ENCODE peak calls at places on chromosomes 11 and 22, in four cellular contexts. X is CD8-positive, alpha-beta T cell; L is HCT116; O is lower lobe of right lung. P is an unnamed sample.

GRCh38 chr22:28983788-28984441 is 77.7 kb downstream of the C22orf31 start:
- DNase-seq in X (no peak), L (no peak), O (no peak), P (no peak)

GRCh38 chr22:19495562-19496323 is 16.0 kb downstream of the CDC45 start:
- DNase-seq in O (no peak), L (no peak), X (no peak), P (no peak)

GRCh38 chr22:27918351-27919221 is 470 bp downstream of the PITPNB start:
- DNase-seq in O (peak; percentile 57), X (peak; percentile 41), L (no peak), P (peak; percentile 84)

GRCh38 chr11:77966338-77966737 is 28.1 kb downstream of the INTS4 start:
- DNase-seq in O (no peak), L (no peak), X (no peak), P (no peak)

GRCh38 chr11:1776331-1776851 is 12.7 kb upstream of the CTSD start:
- DNase-seq in X (no peak), L (no peak), O (no peak), P (no peak)

GRCh38 chr11:13334068-13334785 is 56.6 kb downstream of the BMAL1 start:
- DNase-seq in X (no peak), L (no peak), O (no peak), P (no peak)

GRCh38 chr22:18056802-18057474 is 20.9 kb upstream of the PEX26 start:
- DNase-seq in X (no peak), O (no peak), L (no peak), P (no peak)

GRCh38 chr11:84234011-84234410 is 947.8 kb upstream of the CCDC90B start:
- DNase-seq in X (no peak), O (no peak), L (no peak), P (no peak)

GRCh38 chr11:128472128-128473110 is 114.9 kb downstream of the ETS1 start:
- DNase-seq in X (peak; percentile 46), O (no peak), L (no peak), P (no peak)

GRCh38 chr22:24216541-24217209 is 28.2 kb downstream of the GGT5 start:
- DNase-seq in X (no peak), O (no peak), L (no peak), P (no peak)

GRCh38 chr22:31148953-31149627 is 8.8 kb upstream of the PLA2G3 start:
- DNase-seq in X (peak; percentile 18), O (peak; percentile 71), L (peak; percentile 66), P (peak; percentile 86)

GRCh38 chr22:36465232-36466021 is 16.0 kb downstream of the TXN2 start:
- DNase-seq in X (no peak), L (peak; percentile 86), O (peak; percentile 84), P (peak; percentile 94)

GRCh38 chr22:44983878-44984482 is 25.8 kb downstream of the PHF21B start:
- DNase-seq in L (no peak), X (no peak), O (no peak), P (no peak)

GRCh38 chr22:43714104-43714503 is 98.0 kb downstream of the EFCAB6 start:
- DNase-seq in X (no peak), L (no peak), O (no peak), P (no peak)

GRCh38 chr22:19742160-19743066 is 18.2 kb upstream of the TBX1 start:
- DNase-seq in O (no peak), X (no peak), L (no peak), P (no peak)

GRCh38 chr22:47376901-47377520 is 614.6 kb downstream of the TBC1D22A start:
- DNase-seq in O (peak; percentile 27), L (no peak), X (no peak), P (peak; percentile 31)

GRCh38 chr11:1753426-1754305 is 3.3 kb upstream of the IFITM10 start:
- DNase-seq in X (no peak), O (peak; percentile 45), L (no peak), P (peak; percentile 76)

GRCh38 chr11:78262710-78263109 is 74.0 kb downstream of the USP35 start:
- DNase-seq in O (no peak), X (no peak), L (no peak), P (no peak)

GRCh38 chr11:18775492-18776292 is 15.9 kb downstream of the PTPN5 start:
- DNase-seq in X (peak; percentile 42), O (peak; percentile 72), L (peak; percentile 64), P (peak; percentile 62)

GRCh38 chr11:68497761-68498160 is 37.2 kb downstream of the PPP6R3 start:
- DNase-seq in X (no peak), L (no peak), O (no peak), P (no peak)

GRCh38 chr11:130068546-130068985 is 1.1 kb upstream of the APLP2 start:
- DNase-seq in O (no peak), X (no peak), L (no peak), P (no peak)

GRCh38 chr22:19120829-19121630 is 1.2 kb downstream of the DGCR2 start:
- DNase-seq in L (peak; percentile 27), X (no peak), O (peak; percentile 76), P (no peak)

GRCh38 chr11:65421204-65422103 is 1.1 kb upstream of the NEAT1 start:
- DNase-seq in O (peak; percentile 95), X (peak; percentile 86), L (peak; percentile 87), P (peak; percentile 96)

GRCh38 chr22:35150163-35151107 is 84.5 kb downstream of the ISX start:
- DNase-seq in X (peak; percentile 54), O (peak; percentile 56), L (peak; percentile 24), P (peak; percentile 59)

GRCh38 chr11:119622454-119623143 is 106.4 kb downstream of the NECTIN1 start:
- DNase-seq in L (no peak), O (no peak), X (no peak), P (no peak)

GRCh38 chr11:126012852-126013251 is 49.8 kb downstream of the CDON start:
- DNase-seq in L (no peak), O (no peak), X (no peak), P (no peak)

GRCh38 chr11:94010136-94010535 is 11.0 kb upstream of the HEPHL1 start:
- DNase-seq in L (no peak), O (no peak), X (no peak), P (no peak)

GRCh38 chr11:94007426-94007825 is 13.7 kb upstream of the HEPHL1 start:
- DNase-seq in X (no peak), O (no peak), L (no peak), P (no peak)

GRCh38 chr11:94002226-94002625 is 18.9 kb upstream of the HEPHL1 start:
- DNase-seq in O (no peak), X (no peak), L (no peak), P (no peak)

GRCh38 chr11:94011478-94011877 is 9.7 kb upstream of the HEPHL1 start:
- DNase-seq in L (no peak), O (no peak), X (no peak), P (no peak)

GRCh38 chr11:94007906-94008305 is 13.2 kb upstream of the HEPHL1 start:
- DNase-seq in L (no peak), X (no peak), O (no peak), P (no peak)
- H3K27me3 ChIP-seq in L (no peaks in the 10 kb centered on the region), X (no peaks in the 10 kb centered on the region), O (no peaks in the 10 kb centered on the region), P (no peaks in the 10 kb centered on the region)

GRCh38 chr11:67165595-67165994 is 46.5 kb downstream of the KDM2A start:
- DNase-seq in O (no peak), L (no peak), X (no peak), P (no peak)
- H3K4me3 ChIP-seq in O (no peak overlapping the region), L (no peak overlapping the region), X (no peak overlapping the region), P (no peak overlapping the region)

GRCh38 chr11:134536677-134537076 is 124.6 kb upstream of the B3GAT1 start:
- DNase-seq in X (no peak), O (no peak), L (no peak), P (no peak)
- H3K9me3 ChIP-seq in X (no peaks in the 10 kb centered on the region), O (no peaks in the 10 kb centered on the region), L (no peaks in the 10 kb centered on the region), P (no peaks in the 10 kb centered on the region)

DNA sequence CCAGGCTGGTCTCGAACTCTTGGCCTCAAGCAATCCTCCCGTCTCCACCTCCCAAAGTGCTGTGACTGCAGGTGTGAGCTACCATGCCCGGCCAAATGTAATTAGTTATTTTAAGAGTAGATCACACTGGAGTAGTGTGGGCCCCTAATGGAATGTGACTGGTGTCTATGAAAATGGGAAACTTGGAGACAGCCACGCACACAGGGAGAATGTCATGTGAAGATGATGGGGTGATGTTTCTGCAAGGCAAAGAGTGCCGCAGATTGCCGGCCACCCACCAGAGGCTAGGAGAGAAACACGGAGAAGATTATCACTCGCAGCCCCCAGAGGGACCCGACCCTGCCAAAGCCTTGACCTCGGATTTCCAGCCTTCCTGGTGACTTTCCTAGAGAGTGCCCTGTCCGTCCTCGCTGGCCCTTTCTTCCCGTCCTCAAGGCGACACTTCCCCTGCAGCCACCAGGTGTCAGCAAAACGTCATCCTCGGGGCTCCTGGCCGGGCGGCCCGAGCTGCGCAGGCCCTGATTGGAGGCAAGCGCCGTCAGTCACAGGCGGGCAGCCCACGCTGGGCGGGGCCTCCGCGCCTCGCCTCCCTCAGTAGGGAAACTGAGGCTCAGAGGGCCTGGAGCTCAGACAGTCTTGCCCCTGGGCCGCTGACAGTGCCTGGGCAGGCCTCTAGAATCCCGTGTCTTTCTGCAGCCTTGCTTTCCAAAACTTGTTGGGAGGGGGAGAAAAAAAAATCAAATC is 16.3 kb downstream of the CRYBB2 start:
- DNase-seq in O (peak; percentile 76), L (peak; percentile 84), X (peak; percentile 48), P (peak; percentile 90)
- H3K27me3 ChIP-seq in O (peaks cover 39% of the 10 kb centered on the region), L (peaks cover 3% of the 10 kb centered on the region), X (no peaks in the 10 kb centered on the region), P (no peaks in the 10 kb centered on the region)